ENCODE peak calls at places on chromosomes 2 and 18, in six cellular contexts. One of them, this sample, is unnamed.

GRCh38 chr2:181673178-181673577 is 7.1 kb downstream of the NEUROD1 start:
- DNase-seq in GM03348: no peak
- DNase-seq in amniotic epithelial cell: no peak
- DNase-seq in prostate gland: no peak
- DNase-seq in lower lobe of right lung: no peak
- DNase-seq in H9: no peak
- DNase-seq in this sample: no peak

GRCh38 chr2:36655456-36655855 is 41.1 kb upstream of the VIT start:
- DNase-seq in GM03348: peak
- DNase-seq in amniotic epithelial cell: peak
- DNase-seq in prostate gland: no peak
- DNase-seq in lower lobe of right lung: no peak
- DNase-seq in H9: no peak
- DNase-seq in this sample: no peak

GRCh38 chr2:112794131-112794733 is 9.9 kb upstream of the IL1A start:
- DNase-seq in GM03348: peak
- DNase-seq in amniotic epithelial cell: peak
- DNase-seq in prostate gland: peak
- DNase-seq in lower lobe of right lung: peak
- DNase-seq in H9: no peak
- DNase-seq in this sample: no peak

GRCh38 chr2:45822272-45822630 is 170.8 kb downstream of the PRKCE start:
- DNase-seq in GM03348: no peak
- DNase-seq in amniotic epithelial cell: no peak
- DNase-seq in prostate gland: no peak
- DNase-seq in lower lobe of right lung: no peak
- DNase-seq in H9: no peak
- DNase-seq in this sample: no peak

GRCh38 chr2:102677219-102678215 is 58.2 kb downstream of the SLC9A2 start:
- DNase-seq in GM03348: no peak
- DNase-seq in amniotic epithelial cell: peak
- DNase-seq in prostate gland: no peak
- DNase-seq in lower lobe of right lung: no peak
- DNase-seq in H9: no peak
- DNase-seq in this sample: no peak

GRCh38 chr2:138207531-138207930 is 243.3 kb downstream of the HNMT start:
- DNase-seq in GM03348: no peak
- DNase-seq in amniotic epithelial cell: no peak
- DNase-seq in prostate gland: no peak
- DNase-seq in lower lobe of right lung: no peak
- DNase-seq in H9: no peak
- DNase-seq in this sample: no peak

GRCh38 chr2:120913972-120914838 is 178.5 kb downstream of the GLI2 start:
- DNase-seq in GM03348: no peak
- DNase-seq in amniotic epithelial cell: no peak
- DNase-seq in prostate gland: no peak
- DNase-seq in lower lobe of right lung: no peak
- DNase-seq in H9: no peak
- DNase-seq in this sample: no peak

GRCh38 chr2:105879106-105879797 is 134.5 kb downstream of the NCK2 start:
- DNase-seq in GM03348: no peak
- DNase-seq in amniotic epithelial cell: no peak
- DNase-seq in prostate gland: peak
- DNase-seq in lower lobe of right lung: no peak
- DNase-seq in H9: no peak
- DNase-seq in this sample: no peak

GRCh38 chr18:76378526-76379215 is 116.4 kb downstream of the ZNF516 start:
- DNase-seq in GM03348: no peak
- DNase-seq in amniotic epithelial cell: no peak
- DNase-seq in prostate gland: no peak
- DNase-seq in lower lobe of right lung: no peak
- DNase-seq in H9: no peak
- DNase-seq in this sample: no peak

GRCh38 chr2:160220545-160221009 is 20.5 kb upstream of the ITGB6 start:
- DNase-seq in GM03348: no peak
- DNase-seq in amniotic epithelial cell: no peak
- DNase-seq in prostate gland: peak
- DNase-seq in lower lobe of right lung: no peak
- DNase-seq in H9: no peak
- DNase-seq in this sample: no peak

GRCh38 chr2:213980883-213981282 is 430.0 kb upstream of the VWC2L start:
- DNase-seq in GM03348: no peak
- DNase-seq in amniotic epithelial cell: no peak
- DNase-seq in prostate gland: no peak
- DNase-seq in lower lobe of right lung: no peak
- DNase-seq in H9: no peak
- DNase-seq in this sample: no peak

GRCh38 chr2:215624423-215624829 is 188.6 kb upstream of the FN1 start:
- DNase-seq in GM03348: peak
- DNase-seq in amniotic epithelial cell: peak
- DNase-seq in prostate gland: peak
- DNase-seq in lower lobe of right lung: peak
- DNase-seq in H9: no peak
- DNase-seq in this sample: no peak

GRCh38 chr18:13451661-13452447 is 233.3 kb downstream of the LDLRAD4 start:
- DNase-seq in GM03348: no peak
- DNase-seq in amniotic epithelial cell: no peak
- DNase-seq in prostate gland: no peak
- DNase-seq in lower lobe of right lung: no peak
- DNase-seq in H9: peak
- DNase-seq in this sample: no peak

GRCh38 chr2:191333911-191334357 is 88.7 kb downstream of the MYO1B start:
- DNase-seq in GM03348: peak
- DNase-seq in amniotic epithelial cell: peak
- DNase-seq in prostate gland: no peak
- DNase-seq in lower lobe of right lung: no peak
- DNase-seq in H9: no peak
- DNase-seq in this sample: no peak